ENCODE peak calls at places on chromosomes 2 and 18, in four cellular contexts. One of them, this sample, is unnamed.

GRCh38 chr2:100924520-100925451 is 77.3 kb upstream of the RPL31 start:
- DNase-seq in cardiac muscle cell: no peak
- DNase-seq in upper lobe of right lung: no peak
- DNase-seq in testis: peak; percentile 46
- DNase-seq in this sample: peak; percentile 33

GRCh38 chr2:55138546-55139288 is 88.5 kb upstream of the RTN4 start:
- DNase-seq in upper lobe of right lung: no peak
- DNase-seq in cardiac muscle cell: no peak
- DNase-seq in testis: no peak
- DNase-seq in this sample: no peak

GRCh38 chr2:241499146-241499965 is 9.0 kb downstream of the STK25 start:
- DNase-seq in testis: no peak
- DNase-seq in upper lobe of right lung: no peak
- DNase-seq in cardiac muscle cell: no peak
- DNase-seq in this sample: no peak

GRCh38 chr2:237721828-237722227 is 76.8 kb upstream of the RBM44 start:
- DNase-seq in testis: no peak
- DNase-seq in upper lobe of right lung: no peak
- DNase-seq in cardiac muscle cell: no peak
- DNase-seq in this sample: no peak

GRCh38 chr2:190695739-190696138 is 46.9 kb downstream of the NAB1 start:
- DNase-seq in testis: no peak
- DNase-seq in upper lobe of right lung: no peak
- DNase-seq in cardiac muscle cell: peak; percentile 23
- DNase-seq in this sample: no peak

GRCh38 chr2:79432731-79433146 is 80.1 kb upstream of the CTNNA2 start:
- DNase-seq in cardiac muscle cell: no peak
- DNase-seq in upper lobe of right lung: no peak
- DNase-seq in testis: peak; percentile 63
- DNase-seq in this sample: no peak

GRCh38 chr18:3935316-3935715 is 485.3 kb downstream of the TGIF1 start:
- DNase-seq in upper lobe of right lung: no peak
- DNase-seq in cardiac muscle cell: no peak
- DNase-seq in testis: no peak
- DNase-seq in this sample: no peak

GRCh38 chr2:96329416-96329815 is 4.3 kb downstream of the ITPRIPL1 start:
- DNase-seq in testis: peak; percentile 62
- DNase-seq in cardiac muscle cell: no peak
- DNase-seq in upper lobe of right lung: no peak
- DNase-seq in this sample: no peak

GRCh38 chr2:72291059-72291458 is 143.4 kb upstream of the CYP26B1 start:
- DNase-seq in cardiac muscle cell: no peak
- DNase-seq in testis: no peak
- DNase-seq in upper lobe of right lung: no peak
- DNase-seq in this sample: no peak

GRCh38 chr18:13455960-13456471 is 237.5 kb downstream of the LDLRAD4 start:
- DNase-seq in upper lobe of right lung: no peak
- DNase-seq in testis: no peak
- DNase-seq in cardiac muscle cell: no peak
- DNase-seq in this sample: no peak

GRCh38 chr2:62529758-62530157 is 23.8 kb upstream of the TMEM17 start:
- DNase-seq in testis: no peak
- DNase-seq in upper lobe of right lung: no peak
- DNase-seq in cardiac muscle cell: no peak
- DNase-seq in this sample: no peak
- H3K4me1 ChIP-seq in testis: no peaks in the 10 kb centered on the region
- H3K4me1 ChIP-seq in upper lobe of right lung: no peaks in the 10 kb centered on the region
- H3K4me1 ChIP-seq in cardiac muscle cell: peaks cover 7% of the 10 kb centered on the region
- H3K4me1 ChIP-seq in this sample: no peaks in the 10 kb centered on the region

GRCh38 chr18:9825571-9826073 is 60.2 kb upstream of the TXNDC2 start:
- DNase-seq in testis: no peak
- DNase-seq in cardiac muscle cell: no peak
- DNase-seq in upper lobe of right lung: no peak
- DNase-seq in this sample: peak; percentile 77

GRCh38 chr18:9827856-9828793 is 57.6 kb upstream of the TXNDC2 start:
- DNase-seq in cardiac muscle cell: no peak
- DNase-seq in upper lobe of right lung: no peak
- DNase-seq in testis: peak; percentile 55
- DNase-seq in this sample: peak; percentile 52

GRCh38 chr18:9828794-9829712 is 56.7 kb upstream of the TXNDC2 start:
- DNase-seq in cardiac muscle cell: no peak
- DNase-seq in testis: no peak
- DNase-seq in upper lobe of right lung: no peak
- DNase-seq in this sample: no peak

GRCh38 chr18:9826666-9827065 is 59.1 kb upstream of the TXNDC2 start:
- DNase-seq in cardiac muscle cell: no peak
- DNase-seq in testis: no peak
- DNase-seq in upper lobe of right lung: no peak
- DNase-seq in this sample: no peak

DNA sequence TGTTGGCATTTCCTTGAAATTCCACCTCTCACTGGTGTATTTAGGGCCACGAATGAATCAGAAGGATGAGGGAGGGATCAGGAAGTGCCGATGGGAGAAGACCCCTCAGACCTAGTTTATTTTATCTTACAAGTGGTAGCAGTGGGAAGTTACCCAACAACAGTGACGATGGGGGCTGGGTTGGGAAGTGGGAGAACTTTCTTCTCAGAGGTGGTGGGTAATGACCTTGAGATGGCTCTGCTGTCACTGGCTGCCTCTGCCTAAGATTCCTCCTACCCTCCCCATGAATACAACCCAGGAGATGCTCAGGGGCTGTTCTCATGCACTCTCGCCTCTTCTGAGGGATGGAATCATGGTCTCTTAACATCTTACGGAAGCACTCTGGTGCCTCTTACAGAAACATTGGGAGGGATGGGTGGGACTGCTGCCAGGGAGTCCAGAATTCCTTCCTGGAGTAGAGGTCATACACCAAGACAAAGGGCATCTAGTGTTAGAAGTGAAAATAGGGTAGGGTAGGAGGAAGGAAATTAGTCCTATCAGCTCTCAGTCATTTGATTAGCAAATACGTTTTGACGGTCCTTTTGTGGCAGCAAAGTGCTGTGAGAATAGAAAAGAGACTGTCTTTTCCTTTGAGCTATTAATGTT is 58.4 kb upstream of the TXNDC2 start:
- DNase-seq in cardiac muscle cell: no peak
- DNase-seq in testis: no peak
- DNase-seq in upper lobe of right lung: no peak
- DNase-seq in this sample: no peak
- H3K27ac ChIP-seq in cardiac muscle cell: no peak overlapping the region
- H3K27ac ChIP-seq in testis: no peak overlapping the region
- H3K27ac ChIP-seq in upper lobe of right lung: peak overlapping the region; percentile 69
- H3K27ac ChIP-seq in this sample: peak overlapping the region; percentile 52

GRCh38 chr2:6354546-6354945 is 511.2 kb downstream of the CMPK2 start:
- DNase-seq in cardiac muscle cell: no peak
- DNase-seq in upper lobe of right lung: no peak
- DNase-seq in testis: no peak
- DNase-seq in this sample: no peak

GRCh38 chr2:6358985-6359384 is 506.7 kb downstream of the CMPK2 start:
- DNase-seq in testis: no peak
- DNase-seq in cardiac muscle cell: no peak
- DNase-seq in upper lobe of right lung: no peak
- DNase-seq in this sample: no peak

GRCh38 chr2:6353669-6354068 is 512.0 kb downstream of the CMPK2 start:
- DNase-seq in cardiac muscle cell: no peak
- DNase-seq in upper lobe of right lung: no peak
- DNase-seq in testis: no peak
- DNase-seq in this sample: no peak

GRCh38 chr2:6358542-6358941 is 507.2 kb downstream of the CMPK2 start:
- DNase-seq in upper lobe of right lung: no peak
- DNase-seq in testis: no peak
- DNase-seq in cardiac muscle cell: no peak
- DNase-seq in this sample: no peak

GRCh38 chr2:6356127-6356761 is 509.5 kb downstream of the CMPK2 start:
- DNase-seq in upper lobe of right lung: no peak
- DNase-seq in cardiac muscle cell: no peak
- DNase-seq in testis: no peak
- DNase-seq in this sample: no peak
- TF ChIP-seq CTCF in upper lobe of right lung: no peak
- TF ChIP-seq CTCF in cardiac muscle cell: no peak
- TF ChIP-seq CTCF in testis: no peak
- TF ChIP-seq CTCF in this sample: no peak

DNA sequence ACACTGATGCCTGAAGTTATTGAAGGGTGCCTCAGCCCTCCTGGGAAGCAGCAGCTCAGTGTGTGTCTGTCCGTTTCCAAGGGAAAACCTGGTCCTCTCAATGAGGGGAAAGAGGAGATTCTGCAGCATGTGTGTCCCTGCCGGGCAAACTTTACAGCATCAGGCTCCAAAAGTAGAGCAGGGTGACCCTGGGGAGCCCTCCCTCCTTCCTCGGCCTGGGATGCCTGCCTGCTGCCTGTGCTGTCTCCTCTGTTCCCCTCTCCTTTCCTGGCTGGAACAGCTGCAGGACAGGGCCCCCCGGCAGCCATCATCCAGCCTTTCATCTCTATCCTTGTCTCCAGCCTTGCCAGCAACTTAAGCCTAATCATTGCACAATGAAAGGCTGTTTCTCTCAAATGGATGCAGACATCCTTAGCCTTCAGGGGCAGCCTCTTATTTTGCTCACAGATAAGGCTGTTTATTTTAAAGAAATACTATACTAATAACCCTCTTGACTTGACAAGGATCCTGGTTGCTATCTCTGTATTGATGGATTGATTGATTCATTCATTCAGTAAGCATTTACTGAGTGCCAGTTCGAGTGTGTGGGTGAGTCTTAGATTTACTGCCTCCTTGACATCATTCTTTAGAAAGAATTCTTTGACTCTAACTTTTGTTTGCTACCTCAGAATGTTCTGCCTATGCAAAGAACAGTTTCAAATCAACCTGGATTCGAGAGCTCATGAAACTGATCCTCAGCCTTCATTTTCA is 40.6 kb upstream of the EDAR start:
- DNase-seq in cardiac muscle cell: no peak
- DNase-seq in upper lobe of right lung: no peak
- DNase-seq in testis: no peak
- DNase-seq in this sample: no peak
- H3K4me1 ChIP-seq in cardiac muscle cell: peaks cover 10% of the 10 kb centered on the region
- H3K4me1 ChIP-seq in upper lobe of right lung: peaks cover 4% of the 10 kb centered on the region
- H3K4me1 ChIP-seq in testis: peaks cover 5% of the 10 kb centered on the region
- H3K4me1 ChIP-seq in this sample: peaks cover 3% of the 10 kb centered on the region

GRCh38 chr2:209592106-209592505 is 168.3 kb downstream of the MAP2 start:
- DNase-seq in cardiac muscle cell: no peak
- DNase-seq in testis: no peak
- DNase-seq in upper lobe of right lung: no peak
- DNase-seq in this sample: no peak
- H3K27ac ChIP-seq in cardiac muscle cell: no peak overlapping the region
- H3K27ac ChIP-seq in testis: no peak overlapping the region
- H3K27ac ChIP-seq in upper lobe of right lung: no peak overlapping the region
- H3K27ac ChIP-seq in this sample: no peak overlapping the region

GRCh38 chr18:63741769-63742168 is 33.4 kb upstream of the SERPINB7 start:
- DNase-seq in testis: no peak
- DNase-seq in upper lobe of right lung: no peak
- DNase-seq in cardiac muscle cell: no peak
- DNase-seq in this sample: no peak
- TF ChIP-seq CTCF in testis: no peak
- TF ChIP-seq CTCF in upper lobe of right lung: no peak
- TF ChIP-seq CTCF in cardiac muscle cell: peak; percentile 20
- TF ChIP-seq CTCF in this sample: no peak

GRCh38 chr2:20182241-20182931 is 42.5 kb downstream of the SDC1 start:
- DNase-seq in cardiac muscle cell: no peak
- DNase-seq in upper lobe of right lung: peak; percentile 94
- DNase-seq in testis: peak; percentile 20
- DNase-seq in this sample: no peak
- H3K4me1 ChIP-seq in cardiac muscle cell: peaks cover 15% of the 10 kb centered on the region
- H3K4me1 ChIP-seq in upper lobe of right lung: peaks cover 47% of the 10 kb centered on the region
- H3K4me1 ChIP-seq in testis: no peaks in the 10 kb centered on the region
- H3K4me1 ChIP-seq in this sample: peaks cover 7% of the 10 kb centered on the region